ENCODE peak calls at places on chromosomes 13 and 19, in four cellular contexts. C is thyroid gland, M is IMR-90, U is DND-41. W is an unnamed sample. For H3K4me1, the result is how much of the 10 kb centered on the place peaks cover.

GRCh38 chr13:29859971-29860370 is 9.6 kb upstream of the UBL3 start:
- DNase-seq in U (no peak), M (peak), C (no peak), W (no peak)

GRCh38 chr19:18097993-18098890 is 664 bp downstream of the MAST3 start:
- DNase-seq in M (no peak), U (no peak), C (no peak), W (no peak)

GRCh38 chr13:101346942-101347728 is 69.2 kb downstream of the NALCN start:
- DNase-seq in U (no peak), M (peak), C (no peak), W (no peak)

GRCh38 chr13:67048793-67049150 is 181.4 kb downstream of the PCDH9 start:
- DNase-seq in M (peak), C (no peak), U (no peak), W (no peak)

GRCh38 chr19:6730153-6730804 is 7.1 kb downstream of the GPR108 start:
- DNase-seq in U (peak), C (peak), M (no peak), W (no peak)

GRCh38 chr19:459724-460511 is 915 bp downstream of the SHC2 start:
- DNase-seq in U (no peak), M (peak), C (peak), W (no peak)

GRCh38 chr19:49395581-49396407 is 7.7 kb downstream of the KASH5 start:
- DNase-seq in M (no peak), C (no peak), U (no peak), W (no peak)

GRCh38 chr13:33213024-33213795 is 72.3 kb downstream of the STARD13 start:
- DNase-seq in U (no peak), C (peak), M (no peak), W (no peak)

GRCh38 chr13:43787998-43788397 is 1.2 kb upstream of the ENOX1 start:
- DNase-seq in C (no peak), M (peak), U (no peak), W (no peak)

GRCh38 chr13:63299995-63300394 is 1884.3 kb upstream of the PCDH20 start:
- DNase-seq in C (no peak), U (no peak), M (peak), W (no peak)

GRCh38 chr19:47256688-47257410 is 524 bp downstream of the CCDC9 start:
- DNase-seq in M (peak), C (peak), U (peak), W (peak)

GRCh38 chr19:51354742-51355148 is 11.4 kb downstream of the ETFB start:
- DNase-seq in U (peak), C (no peak), M (peak), W (peak)

GRCh38 chr13:37775871-37776270 is 93.7 kb downstream of the TRPC4 start:
- DNase-seq in C (no peak), U (no peak), M (peak), W (no peak)

GRCh38 chr19:14118165-14119051 is 846 bp upstream of the PRKACA start:
- DNase-seq in C (peak), U (peak), M (peak), W (peak)

GRCh38 chr13:60591348-60591747 is 194.3 kb downstream of the TDRD3 start:
- DNase-seq in U (peak), C (no peak), M (peak), W (no peak)

GRCh38 chr13:94369862-94370491 is 109.5 kb downstream of the DCT start:
- DNase-seq in M (peak), C (no peak), U (no peak), W (no peak)

GRCh38 chr13:75770164-75771145 is 134.3 kb downstream of the LMO7 start:
- DNase-seq in M (peak), C (no peak), U (no peak), W (no peak)

GRCh38 chr13:36819064-36819810 is at the start of gene RFXAP:
- DNase-seq in M (peak), U (peak), C (peak), W (peak)

GRCh38 chr13:30363725-30364124 is 56.4 kb upstream of the KATNAL1 start:
- DNase-seq in U (no peak), C (no peak), M (no peak), W (no peak)

GRCh38 chr13:109476001-109476400 is 310.4 kb downstream of the IRS2 start:
- DNase-seq in C (no peak), M (no peak), U (no peak), W (no peak)

GRCh38 chr19:35545855-35546381 is 492 bp downstream of the TMEM147 start:
- DNase-seq in U (peak), M (no peak), C (peak), W (no peak)

GRCh38 chr13:51666839-51667238 is 82.6 kb downstream of the WDFY2 start:
- DNase-seq in M (no peak), C (no peak), U (no peak), W (no peak)

GRCh38 chr13:41613471-41613870 is 156.1 kb downstream of the RGCC start:
- DNase-seq in C (no peak), U (no peak), M (no peak), W (no peak)

GRCh38 chr19:6476155-6476895 is 5.3 kb downstream of the DENND1C start:
- DNase-seq in M (peak), U (peak), C (peak), W (peak)

GRCh38 chr19:2187164-2187563 is 23.4 kb downstream of the DOT1L start:
- DNase-seq in M (no peak), U (no peak), C (no peak), W (no peak)

GRCh38 chr19:2186071-2186846 is 22.5 kb downstream of the DOT1L start:
- DNase-seq in U (no peak), C (peak), M (peak), W (no peak)

GRCh38 chr19:2181618-2181997 is 17.9 kb downstream of the DOT1L start:
- DNase-seq in M (no peak), U (no peak), C (no peak), W (no peak)

GRCh38 chr19:2185734-2186070 is 22.0 kb downstream of the DOT1L start:
- DNase-seq in C (no peak), M (no peak), U (no peak), W (no peak)

DNA sequence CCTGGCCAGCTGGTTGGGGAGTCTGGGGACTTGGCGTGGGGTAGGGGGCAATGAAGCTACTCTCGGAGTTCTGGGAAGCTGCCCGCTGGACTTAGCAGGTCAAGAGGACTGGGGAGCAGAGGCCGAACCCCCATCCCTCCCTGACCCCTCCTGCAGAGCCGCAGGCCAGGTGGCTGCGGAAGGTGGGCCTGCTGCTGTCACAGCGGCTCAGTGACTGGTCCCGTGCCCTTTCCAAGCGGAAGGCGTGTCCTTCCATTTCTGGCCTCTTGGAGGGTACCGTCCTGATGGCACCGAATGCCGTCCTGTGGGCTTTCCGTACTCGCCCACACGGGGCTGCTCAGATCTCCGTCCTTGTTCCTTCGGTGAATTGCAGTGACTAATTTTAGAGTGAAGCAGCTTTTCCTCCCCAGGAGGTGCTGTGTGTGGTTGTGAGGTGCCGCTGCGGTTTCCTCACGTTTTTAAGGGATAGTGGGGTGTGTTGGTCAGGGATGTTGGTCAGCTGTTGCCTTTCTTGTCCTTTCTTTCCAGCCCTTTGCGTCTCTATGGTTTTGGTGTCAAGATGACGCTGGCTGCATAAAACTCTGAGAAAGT is 20.8 kb downstream of the DOT1L start:
- DNase-seq in M (no peak), C (no peak), U (no peak), W (no peak)
- H3K4me1 ChIP-seq in M (under half), C (under half), U (under half), W (under half)

DNA sequence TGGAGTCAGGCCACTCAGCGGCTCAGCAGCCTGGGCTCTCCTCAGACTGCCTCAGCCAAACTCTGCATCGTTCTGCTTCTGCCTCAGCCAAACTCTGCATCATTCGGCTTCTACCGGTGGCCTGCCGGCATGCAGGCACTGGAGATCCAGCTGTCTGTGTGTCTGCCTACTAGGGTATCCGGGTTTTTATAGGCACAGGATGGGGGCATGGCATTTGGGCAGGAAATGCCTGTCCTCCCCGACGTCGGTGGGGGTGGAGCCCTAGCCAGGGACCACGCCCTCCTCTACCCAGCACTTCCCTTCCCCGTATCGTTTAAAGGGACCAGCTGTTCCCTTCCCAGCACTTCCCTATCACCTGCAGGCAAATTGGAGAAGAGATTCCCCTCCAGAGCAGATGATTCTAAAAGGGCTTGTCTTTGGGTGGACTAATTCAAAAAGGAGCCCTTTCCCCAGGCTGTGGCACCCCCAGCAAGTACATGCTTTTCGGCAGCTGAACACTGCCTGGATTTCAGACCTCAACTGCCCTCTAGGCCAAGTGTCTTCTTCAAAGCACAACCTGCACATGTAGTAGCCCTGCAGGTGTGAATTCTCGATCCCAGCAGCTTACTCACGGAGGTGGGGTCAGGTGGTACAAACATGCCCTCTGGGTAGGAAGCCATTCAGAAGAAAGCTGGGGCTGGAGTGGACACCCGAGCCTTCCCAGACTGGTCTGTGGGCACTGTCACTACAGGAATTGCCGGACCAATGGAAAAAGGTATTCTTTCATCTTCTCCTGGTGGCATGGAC is 25.5 kb upstream of the GPR12 start:
- DNase-seq in U (peak), M (no peak), C (peak), W (peak)
- H3K4me3 ChIP-seq in U (peak), M (no peak), C (no peak), W (peak)

GRCh38 chr13:28401303-28402056 is 93.4 kb downstream of the FLT1 start:
- DNase-seq in C (no peak), M (peak), U (no peak), W (no peak)
- H3K27ac ChIP-seq in C (no peak), M (no peak), U (no peak), W (no peak)

GRCh38 chr13:74052402-74052928 is 81.7 kb downstream of the KLF12 start:
- DNase-seq in C (no peak), U (no peak), M (no peak), W (no peak)

GRCh38 chr13:74045583-74045982 is 88.6 kb downstream of the KLF12 start:
- DNase-seq in M (no peak), C (no peak), U (no peak), W (no peak)

GRCh38 chr13:74046461-74046860 is 87.7 kb downstream of the KLF12 start:
- DNase-seq in M (peak), C (no peak), U (no peak), W (no peak)

GRCh38 chr13:74047925-74048324 is 86.3 kb downstream of the KLF12 start:
- DNase-seq in M (no peak), C (no peak), U (no peak), W (no peak)
- H3K4me1 ChIP-seq in M (under half), C (under half), U (under half), W (under half)

DNA sequence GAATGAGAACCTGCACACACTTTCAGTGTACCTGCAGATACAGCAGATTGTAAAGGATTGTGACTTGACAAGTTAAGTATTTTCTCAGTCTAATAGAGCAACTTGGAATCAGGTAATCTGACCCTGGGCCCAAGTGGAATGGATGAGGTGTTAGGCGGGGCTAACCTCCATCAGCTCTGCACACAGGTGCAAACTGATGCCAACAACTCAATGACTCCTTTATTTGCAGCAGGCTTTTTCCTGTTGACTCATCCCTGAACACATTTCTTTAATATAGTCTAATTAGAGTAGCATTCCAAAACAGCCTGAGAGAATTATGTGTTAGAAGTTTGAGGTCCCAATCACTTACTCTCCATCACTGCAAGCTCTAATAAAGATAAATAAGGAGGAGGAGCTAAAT is 48.8 kb downstream of the TPT1 start:
- DNase-seq in C (no peak), U (no peak), M (no peak), W (no peak)
- H3K4me3 ChIP-seq in C (no peak), U (no peak), M (no peak), W (no peak)